ENCODE peak calls at places on chromosomes 5 and 9, in four cellular contexts. K is M059J, W is Peyer's patch, T is RWPE1. H is an unnamed sample.

GRCh38 chr5:137461636-137462596 is 37.2 kb downstream of the SPOCK1 start:
- DNase-seq in T (no peak), K (peak), W (no peak), H (no peak)

GRCh38 chr5:177332896-177333260 is 18.6 kb downstream of the LMAN2 start:
- DNase-seq in W (no peak), T (no peak), K (no peak), H (no peak)

GRCh38 chr9:92181296-92181695 is 66.1 kb upstream of the SPTLC1 start:
- DNase-seq in K (no peak), W (no peak), T (no peak), H (no peak)

GRCh38 chr9:19799784-19800183 is 10.9 kb upstream of the SLC24A2 start:
- DNase-seq in T (no peak), K (no peak), W (no peak), H (no peak)

GRCh38 chr5:149135536-149136201 is 5.6 kb upstream of the ABLIM3 start:
- DNase-seq in K (peak), W (no peak), T (no peak), H (no peak)

GRCh38 chr9:90088411-90088810 is 483.6 kb downstream of the GADD45G start:
- DNase-seq in T (no peak), W (no peak), K (no peak), H (no peak)

GRCh38 chr9:130597228-130597627 is 17.9 kb downstream of the FUBP3 start:
- DNase-seq in W (no peak), T (no peak), K (no peak), H (no peak)

GRCh38 chr5:41748631-41749030 is 121.6 kb downstream of the OXCT1 start:
- DNase-seq in T (no peak), W (no peak), K (peak), H (peak)

GRCh38 chr5:179166886-179167841 is 107.0 kb downstream of the ZNF354C start:
- DNase-seq in K (peak), T (peak), W (peak), H (no peak)

GRCh38 chr5:163306421-163306820 is 131.0 kb upstream of the CCNG1 start:
- DNase-seq in K (peak), T (no peak), W (no peak), H (peak)

GRCh38 chr9:95750725-95751644 is 124.5 kb upstream of the ERCC6L2 start:
- DNase-seq in K (no peak), W (peak), T (no peak), H (no peak)

GRCh38 chr9:97312101-97312500 is 4.6 kb downstream of the CCDC180 start:
- DNase-seq in T (no peak), K (no peak), W (no peak), H (no peak)

GRCh38 chr5:148687427-148687826 is 33.1 kb upstream of the HTR4 start:
- DNase-seq in W (peak), T (no peak), K (peak), H (peak)

GRCh38 chr5:152349683-152350526 is 55.2 kb downstream of the NMUR2 start:
- DNase-seq in W (no peak), T (peak), K (peak), H (no peak)

GRCh38 chr5:96661101-96661840 is 905 bp upstream of the CAST start:
- DNase-seq in W (peak), K (peak), T (peak), H (no peak)

GRCh38 chr9:27665121-27665520 is 91.8 kb upstream of the C9orf72 start:
- DNase-seq in T (no peak), K (no peak), W (peak), H (no peak)

GRCh38 chr5:147635882-147636531 is 126.1 kb upstream of the DPYSL3 start:
- DNase-seq in W (no peak), K (no peak), T (no peak), H (no peak)

GRCh38 chr9:122383992-122384461 is 13.2 kb downstream of the PTGS1 start:
- DNase-seq in K (peak), T (peak), W (no peak), H (no peak)

GRCh38 chr9:27801511-27801910 is 228.2 kb upstream of the C9orf72 start:
- DNase-seq in K (no peak), W (no peak), T (no peak), H (no peak)

GRCh38 chr9:110615526-110615925 is 36.0 kb upstream of the SVEP1 start:
- DNase-seq in W (no peak), T (no peak), K (peak), H (no peak)

GRCh38 chr5:133409210-133409674 is 203.1 kb downstream of the FSTL4 start:
- DNase-seq in T (no peak), K (no peak), W (no peak), H (no peak)

GRCh38 chr5:132257131-132258101 is at the start of gene PDLIM4:
- DNase-seq in K (no peak), T (peak), W (peak), H (no peak)

GRCh38 chr5:36521219-36521618 is 85.2 kb upstream of the SLC1A3 start:
- DNase-seq in K (no peak), T (no peak), W (no peak), H (no peak)

GRCh38 chr5:89241186-89241585 is 358.2 kb upstream of the MEF2C start:
- DNase-seq in W (no peak), T (no peak), K (peak), H (no peak)

GRCh38 chr9:122200960-122201635 is 27.7 kb downstream of the LHX6 start:
- DNase-seq in K (peak), W (no peak), T (no peak), H (no peak)

GRCh38 chr9:115884846-115885245 is 268.7 kb upstream of the PAPPA start:
- DNase-seq in K (no peak), T (no peak), W (no peak), H (no peak)

GRCh38 chr5:75675779-75676178 is 41.5 kb downstream of the POC5 start:
- DNase-seq in W (no peak), T (no peak), K (no peak), H (no peak)

GRCh38 chr5:143154495-143155375 is 248.8 kb downstream of the NR3C1 start:
- DNase-seq in W (no peak), T (peak), K (peak), H (no peak)

GRCh38 chr9:124218438-124219289 is 39.1 kb upstream of the NEK6 start:
- DNase-seq in K (peak), W (peak), T (peak), H (no peak)

GRCh38 chr5:98214240-98215051 is 559.0 kb upstream of the RGMB start:
- DNase-seq in K (peak), T (no peak), W (no peak), H (no peak)

GRCh38 chr9:130775336-130775991 is 59.6 kb upstream of the ABL1 start:
- DNase-seq in W (no peak), T (no peak), K (no peak), H (no peak)

GRCh38 chr9:7489018-7489417 is 310.6 kb downstream of the DMAC1 start:
- DNase-seq in K (no peak), T (no peak), W (peak), H (no peak)

GRCh38 chr9:134633362-134634142 is 8.1 kb upstream of the COL5A1 start:
- DNase-seq in W (no peak), T (no peak), K (no peak), H (no peak)

GRCh38 chr5:139543423-139543991 is 17.6 kb upstream of the UBE2D2 start:
- DNase-seq in K (peak), T (no peak), W (peak), H (no peak)

GRCh38 chr5:160357861-160358411 is 12.5 kb downstream of the C1QTNF2 start:
- DNase-seq in T (no peak), K (no peak), W (no peak), H (no peak)

GRCh38 chr9:130825051-130825651 is 9.9 kb upstream of the ABL1 start:
- DNase-seq in K (peak), T (peak), W (no peak), H (no peak)

GRCh38 chr9:128136816-128137793 is 9.6 kb upstream of the PTGES2 start:
- DNase-seq in T (peak), W (no peak), K (peak), H (no peak)

GRCh38 chr9:135247174-135247930 is 159.9 kb downstream of the OLFM1 start:
- DNase-seq in W (no peak), T (no peak), K (no peak), H (no peak)

GRCh38 chr9:74414325-74414724 is 82.8 kb upstream of the RORB start:
- DNase-seq in T (no peak), W (no peak), K (no peak), H (no peak)

GRCh38 chr5:96582343-96582742 is 79.8 kb upstream of the CAST start:
- DNase-seq in T (no peak), K (peak), W (peak), H (no peak)

H was measured in GM12864.